ENCODE peak calls at places on chromosomes 6 and 20, in five cellular contexts. One of them, this sample, is unnamed.

GRCh38 chr6:160583805-160584204 is 80.3 kb downstream of the LPA start:
- DNase-seq in EL: no peak
- DNase-seq in CD8-positive, alpha-beta memory T cell: no peak
- DNase-seq in activated naive CD4-positive, alpha-beta T cell: no peak
- DNase-seq in activated CD4-positive, CD25-positive, alpha-beta regulatory T cell: no peak
- DNase-seq in this sample: no peak

GRCh38 chr20:23234311-23235078 is 116.1 kb upstream of the NXT1 start:
- DNase-seq in EL: no peak
- DNase-seq in CD8-positive, alpha-beta memory T cell: no peak
- DNase-seq in activated naive CD4-positive, alpha-beta T cell: no peak
- DNase-seq in activated CD4-positive, CD25-positive, alpha-beta regulatory T cell: no peak
- DNase-seq in this sample: no peak

GRCh38 chr6:28841290-28841689 is 82.5 kb downstream of the TRIM27 start:
- DNase-seq in EL: no peak
- DNase-seq in CD8-positive, alpha-beta memory T cell: no peak
- DNase-seq in activated naive CD4-positive, alpha-beta T cell: no peak
- DNase-seq in activated CD4-positive, CD25-positive, alpha-beta regulatory T cell: no peak
- DNase-seq in this sample: no peak

GRCh38 chr20:50001784-50002311 is 19.1 kb downstream of the SNAI1 start:
- DNase-seq in EL: no peak
- DNase-seq in CD8-positive, alpha-beta memory T cell: no peak
- DNase-seq in activated naive CD4-positive, alpha-beta T cell: no peak
- DNase-seq in activated CD4-positive, CD25-positive, alpha-beta regulatory T cell: no peak
- DNase-seq in this sample: no peak

GRCh38 chr6:151690768-151691562 is 116.5 kb upstream of the ESR1 start:
- DNase-seq in EL: peak
- DNase-seq in CD8-positive, alpha-beta memory T cell: no peak
- DNase-seq in activated naive CD4-positive, alpha-beta T cell: no peak
- DNase-seq in activated CD4-positive, CD25-positive, alpha-beta regulatory T cell: no peak
- DNase-seq in this sample: no peak

GRCh38 chr20:51607170-51607569 is 64.7 kb upstream of the NFATC2 start:
- DNase-seq in EL: no peak
- DNase-seq in CD8-positive, alpha-beta memory T cell: no peak
- DNase-seq in activated naive CD4-positive, alpha-beta T cell: no peak
- DNase-seq in activated CD4-positive, CD25-positive, alpha-beta regulatory T cell: no peak
- DNase-seq in this sample: no peak

GRCh38 chr6:32973144-32973854 is 4.9 kb downstream of the BRD2 start:
- DNase-seq in EL: peak
- DNase-seq in CD8-positive, alpha-beta memory T cell: peak
- DNase-seq in activated naive CD4-positive, alpha-beta T cell: no peak
- DNase-seq in activated CD4-positive, CD25-positive, alpha-beta regulatory T cell: no peak
- DNase-seq in this sample: peak

GRCh38 chr6:169409742-169410312 is 156.2 kb upstream of the THBS2 start:
- DNase-seq in EL: no peak
- DNase-seq in CD8-positive, alpha-beta memory T cell: no peak
- DNase-seq in activated naive CD4-positive, alpha-beta T cell: no peak
- DNase-seq in activated CD4-positive, CD25-positive, alpha-beta regulatory T cell: no peak
- DNase-seq in this sample: no peak

GRCh38 chr6:331622-332521 is 39.6 kb downstream of the DUSP22 start:
- DNase-seq in EL: no peak
- DNase-seq in CD8-positive, alpha-beta memory T cell: no peak
- DNase-seq in activated naive CD4-positive, alpha-beta T cell: no peak
- DNase-seq in activated CD4-positive, CD25-positive, alpha-beta regulatory T cell: no peak
- DNase-seq in this sample: no peak

GRCh38 chr6:16766836-16767745 is 5.8 kb upstream of the ATXN1 start:
- DNase-seq in EL: no peak
- DNase-seq in CD8-positive, alpha-beta memory T cell: no peak
- DNase-seq in activated naive CD4-positive, alpha-beta T cell: no peak
- DNase-seq in activated CD4-positive, CD25-positive, alpha-beta regulatory T cell: no peak
- DNase-seq in this sample: no peak

GRCh38 chr6:14396826-14397517 is 279.4 kb downstream of the CD83 start:
- DNase-seq in EL: peak
- DNase-seq in CD8-positive, alpha-beta memory T cell: no peak
- DNase-seq in activated naive CD4-positive, alpha-beta T cell: no peak
- DNase-seq in activated CD4-positive, CD25-positive, alpha-beta regulatory T cell: no peak
- DNase-seq in this sample: peak

GRCh38 chr6:90121982-90122381 is 174.7 kb downstream of the BACH2 start:
- DNase-seq in EL: peak
- DNase-seq in CD8-positive, alpha-beta memory T cell: no peak
- DNase-seq in activated naive CD4-positive, alpha-beta T cell: no peak
- DNase-seq in activated CD4-positive, CD25-positive, alpha-beta regulatory T cell: no peak
- DNase-seq in this sample: no peak

GRCh38 chr6:147603392-147604081 is 95.0 kb downstream of the SAMD5 start:
- DNase-seq in EL: no peak
- DNase-seq in CD8-positive, alpha-beta memory T cell: no peak
- DNase-seq in activated naive CD4-positive, alpha-beta T cell: no peak
- DNase-seq in activated CD4-positive, CD25-positive, alpha-beta regulatory T cell: no peak
- DNase-seq in this sample: no peak

GRCh38 chr20:18288748-18289705 is 700 bp downstream of the ZNF133 start:
- DNase-seq in EL: peak
- DNase-seq in CD8-positive, alpha-beta memory T cell: no peak
- DNase-seq in activated naive CD4-positive, alpha-beta T cell: no peak
- DNase-seq in activated CD4-positive, CD25-positive, alpha-beta regulatory T cell: no peak
- DNase-seq in this sample: no peak

GRCh38 chr6:35669441-35669776 is 19.3 kb downstream of the FKBP5 start:
- DNase-seq in EL: peak
- DNase-seq in CD8-positive, alpha-beta memory T cell: no peak
- DNase-seq in activated naive CD4-positive, alpha-beta T cell: no peak
- DNase-seq in activated CD4-positive, CD25-positive, alpha-beta regulatory T cell: no peak
- DNase-seq in this sample: no peak

GRCh38 chr20:50381771-50382593 is 128.2 kb upstream of the PTPN1 start:
- DNase-seq in EL: no peak
- DNase-seq in CD8-positive, alpha-beta memory T cell: no peak
- DNase-seq in activated naive CD4-positive, alpha-beta T cell: no peak
- DNase-seq in activated CD4-positive, CD25-positive, alpha-beta regulatory T cell: no peak
- DNase-seq in this sample: no peak

GRCh38 chr6:45049188-45049843 is 278.8 kb upstream of the RUNX2 start:
- DNase-seq in EL: peak
- DNase-seq in CD8-positive, alpha-beta memory T cell: no peak
- DNase-seq in activated naive CD4-positive, alpha-beta T cell: no peak
- DNase-seq in activated CD4-positive, CD25-positive, alpha-beta regulatory T cell: no peak
- DNase-seq in this sample: no peak

GRCh38 chr6:163513570-163514166 is 99.2 kb downstream of the QKI start:
- DNase-seq in EL: no peak
- DNase-seq in CD8-positive, alpha-beta memory T cell: no peak
- DNase-seq in activated naive CD4-positive, alpha-beta T cell: no peak
- DNase-seq in activated CD4-positive, CD25-positive, alpha-beta regulatory T cell: no peak
- DNase-seq in this sample: no peak

GRCh38 chr20:25250508-25250907 is 2.6 kb downstream of the PYGB start:
- DNase-seq in EL: no peak
- DNase-seq in CD8-positive, alpha-beta memory T cell: no peak
- DNase-seq in activated naive CD4-positive, alpha-beta T cell: no peak
- DNase-seq in activated CD4-positive, CD25-positive, alpha-beta regulatory T cell: no peak
- DNase-seq in this sample: no peak